ENCODE peak calls at places on chromosomes 11 and 22, in seven cellular contexts. One of them, this sample, is unnamed.

GRCh38 chr11:118791961-118792578 is 1.1 kb upstream of the DDX6 start:
- DNase-seq in AG09309: no peak
- DNase-seq in epithelial cell of proximal tubule: no peak
- DNase-seq in CD8-positive, alpha-beta T cell: peak
- DNase-seq in fibroblast of mammary gland: no peak
- DNase-seq in LNCaP clone FGC: no peak
- DNase-seq in testis: peak
- DNase-seq in this sample: peak

GRCh38 chr11:128422576-128423370 is 164.6 kb downstream of the ETS1 start:
- DNase-seq in AG09309: no peak
- DNase-seq in epithelial cell of proximal tubule: no peak
- DNase-seq in CD8-positive, alpha-beta T cell: peak
- DNase-seq in fibroblast of mammary gland: no peak
- DNase-seq in LNCaP clone FGC: no peak
- DNase-seq in testis: no peak
- DNase-seq in this sample: no peak

GRCh38 chr11:104738918-104739317 is 159.3 kb downstream of the CASP12 start:
- DNase-seq in AG09309: no peak
- DNase-seq in epithelial cell of proximal tubule: no peak
- DNase-seq in CD8-positive, alpha-beta T cell: no peak
- DNase-seq in fibroblast of mammary gland: no peak
- DNase-seq in LNCaP clone FGC: no peak
- DNase-seq in testis: no peak
- DNase-seq in this sample: no peak

GRCh38 chr11:65524747-65525658 is at the start of gene SCYL1:
- DNase-seq in AG09309: peak
- DNase-seq in epithelial cell of proximal tubule: no peak
- DNase-seq in CD8-positive, alpha-beta T cell: peak
- DNase-seq in fibroblast of mammary gland: peak
- DNase-seq in LNCaP clone FGC: no peak
- DNase-seq in testis: peak
- DNase-seq in this sample: peak

GRCh38 chr11:78929092-78929905 is 354.6 kb upstream of the NARS2 start:
- DNase-seq in AG09309: no peak
- DNase-seq in epithelial cell of proximal tubule: no peak
- DNase-seq in CD8-positive, alpha-beta T cell: no peak
- DNase-seq in fibroblast of mammary gland: no peak
- DNase-seq in LNCaP clone FGC: no peak
- DNase-seq in testis: no peak
- DNase-seq in this sample: no peak

GRCh38 chr11:66868726-66869291 is 11.9 kb downstream of the LRFN4 start:
- DNase-seq in AG09309: no peak
- DNase-seq in epithelial cell of proximal tubule: no peak
- DNase-seq in CD8-positive, alpha-beta T cell: peak
- DNase-seq in fibroblast of mammary gland: no peak
- DNase-seq in LNCaP clone FGC: no peak
- DNase-seq in testis: no peak
- DNase-seq in this sample: no peak

GRCh38 chr11:113260096-113260425 is 54.3 kb upstream of the TTC12 start:
- DNase-seq in AG09309: no peak
- DNase-seq in epithelial cell of proximal tubule: no peak
- DNase-seq in CD8-positive, alpha-beta T cell: no peak
- DNase-seq in fibroblast of mammary gland: no peak
- DNase-seq in LNCaP clone FGC: no peak
- DNase-seq in testis: no peak
- DNase-seq in this sample: no peak

GRCh38 chr22:49305215-49305965 is 522.3 kb downstream of the BRD1 start:
- DNase-seq in AG09309: no peak
- DNase-seq in epithelial cell of proximal tubule: no peak
- DNase-seq in CD8-positive, alpha-beta T cell: peak
- DNase-seq in fibroblast of mammary gland: peak
- DNase-seq in LNCaP clone FGC: no peak
- DNase-seq in testis: peak
- DNase-seq in this sample: peak

GRCh38 chr11:119371778-119372182 is 9.7 kb downstream of the USP2 start:
- DNase-seq in AG09309: no peak
- DNase-seq in epithelial cell of proximal tubule: no peak
- DNase-seq in CD8-positive, alpha-beta T cell: no peak
- DNase-seq in fibroblast of mammary gland: no peak
- DNase-seq in LNCaP clone FGC: no peak
- DNase-seq in testis: peak
- DNase-seq in this sample: no peak

GRCh38 chr11:28922351-28922981 is 814.3 kb downstream of the METTL15 start:
- DNase-seq in AG09309: no peak
- DNase-seq in epithelial cell of proximal tubule: no peak
- DNase-seq in CD8-positive, alpha-beta T cell: no peak
- DNase-seq in fibroblast of mammary gland: peak
- DNase-seq in LNCaP clone FGC: no peak
- DNase-seq in testis: no peak
- DNase-seq in this sample: no peak

GRCh38 chr22:23828800-23829680 is 9.8 kb downstream of the DERL3 start:
- DNase-seq in AG09309: no peak
- DNase-seq in epithelial cell of proximal tubule: no peak
- DNase-seq in CD8-positive, alpha-beta T cell: no peak
- DNase-seq in fibroblast of mammary gland: no peak
- DNase-seq in LNCaP clone FGC: no peak
- DNase-seq in testis: peak
- DNase-seq in this sample: no peak

GRCh38 chr22:48182036-48182435 is 1419.6 kb downstream of the TBC1D22A start:
- DNase-seq in AG09309: no peak
- DNase-seq in epithelial cell of proximal tubule: no peak
- DNase-seq in CD8-positive, alpha-beta T cell: no peak
- DNase-seq in fibroblast of mammary gland: no peak
- DNase-seq in LNCaP clone FGC: no peak
- DNase-seq in testis: no peak
- DNase-seq in this sample: no peak

GRCh38 chr11:56521955-56522354 is 21.1 kb downstream of the OR5M11 start:
- DNase-seq in AG09309: no peak
- DNase-seq in epithelial cell of proximal tubule: no peak
- DNase-seq in CD8-positive, alpha-beta T cell: no peak
- DNase-seq in fibroblast of mammary gland: no peak
- DNase-seq in LNCaP clone FGC: peak
- DNase-seq in testis: no peak
- DNase-seq in this sample: no peak

GRCh38 chr22:24494535-24495364 is at the start of gene UPB1:
- DNase-seq in AG09309: no peak
- DNase-seq in epithelial cell of proximal tubule: no peak
- DNase-seq in CD8-positive, alpha-beta T cell: no peak
- DNase-seq in fibroblast of mammary gland: no peak
- DNase-seq in LNCaP clone FGC: no peak
- DNase-seq in testis: peak
- DNase-seq in this sample: no peak

GRCh38 chr11:69108030-69108429 is 47.7 kb upstream of the SMIM38 start:
- DNase-seq in AG09309: no peak
- DNase-seq in epithelial cell of proximal tubule: no peak
- DNase-seq in CD8-positive, alpha-beta T cell: no peak
- DNase-seq in fibroblast of mammary gland: no peak
- DNase-seq in LNCaP clone FGC: no peak
- DNase-seq in testis: no peak
- DNase-seq in this sample: no peak

GRCh38 chr11:130465259-130465658 is 16.8 kb downstream of the ADAMTS15 start:
- DNase-seq in AG09309: no peak
- DNase-seq in epithelial cell of proximal tubule: no peak
- DNase-seq in CD8-positive, alpha-beta T cell: no peak
- DNase-seq in fibroblast of mammary gland: peak
- DNase-seq in LNCaP clone FGC: no peak
- DNase-seq in testis: no peak
- DNase-seq in this sample: peak

GRCh38 chr11:114166897-114167323 is 107.4 kb downstream of the ZBTB16 start:
- DNase-seq in AG09309: peak
- DNase-seq in epithelial cell of proximal tubule: no peak
- DNase-seq in CD8-positive, alpha-beta T cell: no peak
- DNase-seq in fibroblast of mammary gland: peak
- DNase-seq in LNCaP clone FGC: peak
- DNase-seq in testis: peak
- DNase-seq in this sample: peak

GRCh38 chr11:22634897-22635629 is 9.4 kb upstream of the FANCF start:
- DNase-seq in AG09309: no peak
- DNase-seq in epithelial cell of proximal tubule: peak
- DNase-seq in CD8-positive, alpha-beta T cell: no peak
- DNase-seq in fibroblast of mammary gland: peak
- DNase-seq in LNCaP clone FGC: no peak
- DNase-seq in testis: no peak
- DNase-seq in this sample: peak

GRCh38 chr22:40525250-40525884 is 111.2 kb downstream of the MRTFA start:
- DNase-seq in AG09309: no peak
- DNase-seq in epithelial cell of proximal tubule: no peak
- DNase-seq in CD8-positive, alpha-beta T cell: peak
- DNase-seq in fibroblast of mammary gland: peak
- DNase-seq in LNCaP clone FGC: no peak
- DNase-seq in testis: peak
- DNase-seq in this sample: peak

GRCh38 chr11:77669848-77670511 is 32.4 kb upstream of the CLNS1A start:
- DNase-seq in AG09309: no peak
- DNase-seq in epithelial cell of proximal tubule: no peak
- DNase-seq in CD8-positive, alpha-beta T cell: no peak
- DNase-seq in fibroblast of mammary gland: no peak
- DNase-seq in LNCaP clone FGC: no peak
- DNase-seq in testis: no peak
- DNase-seq in this sample: peak

GRCh38 chr11:1146311-1146864 is 11.4 kb upstream of the MUC5AC start:
- DNase-seq in AG09309: no peak
- DNase-seq in epithelial cell of proximal tubule: no peak
- DNase-seq in CD8-positive, alpha-beta T cell: no peak
- DNase-seq in fibroblast of mammary gland: no peak
- DNase-seq in LNCaP clone FGC: no peak
- DNase-seq in testis: no peak
- DNase-seq in this sample: no peak

GRCh38 chr22:32809786-32810185 is 8.3 kb downstream of the TIMP3 start:
- DNase-seq in AG09309: no peak
- DNase-seq in epithelial cell of proximal tubule: no peak
- DNase-seq in CD8-positive, alpha-beta T cell: no peak
- DNase-seq in fibroblast of mammary gland: no peak
- DNase-seq in LNCaP clone FGC: no peak
- DNase-seq in testis: no peak
- DNase-seq in this sample: no peak
- H3K4me3 ChIP-seq in AG09309: no peak
- H3K4me3 ChIP-seq in epithelial cell of proximal tubule: no peak
- H3K4me3 ChIP-seq in CD8-positive, alpha-beta T cell: no peak
- H3K4me3 ChIP-seq in fibroblast of mammary gland: no peak
- H3K4me3 ChIP-seq in LNCaP clone FGC: no peak
- H3K4me3 ChIP-seq in testis: no peak
- H3K4me3 ChIP-seq in this sample: no peak

GRCh38 chr11:7311903-7312302 is 60.2 kb downstream of the SYT9 start:
- DNase-seq in AG09309: no peak
- DNase-seq in epithelial cell of proximal tubule: no peak
- DNase-seq in CD8-positive, alpha-beta T cell: no peak
- DNase-seq in fibroblast of mammary gland: no peak
- DNase-seq in LNCaP clone FGC: no peak
- DNase-seq in testis: no peak
- DNase-seq in this sample: no peak

GRCh38 chr11:7319501-7319900 is 67.8 kb downstream of the SYT9 start:
- DNase-seq in AG09309: no peak
- DNase-seq in epithelial cell of proximal tubule: no peak
- DNase-seq in CD8-positive, alpha-beta T cell: no peak
- DNase-seq in fibroblast of mammary gland: no peak
- DNase-seq in LNCaP clone FGC: no peak
- DNase-seq in testis: no peak
- DNase-seq in this sample: no peak

GRCh38 chr11:7314811-7315604 is 63.3 kb downstream of the SYT9 start:
- DNase-seq in AG09309: no peak
- DNase-seq in epithelial cell of proximal tubule: no peak
- DNase-seq in CD8-positive, alpha-beta T cell: no peak
- DNase-seq in fibroblast of mammary gland: no peak
- DNase-seq in LNCaP clone FGC: no peak
- DNase-seq in testis: no peak
- DNase-seq in this sample: no peak
- TF ChIP-seq CTCF in AG09309: no peak
- TF ChIP-seq CTCF in epithelial cell of proximal tubule: no peak
- TF ChIP-seq CTCF in CD8-positive, alpha-beta T cell: no peak
- TF ChIP-seq CTCF in fibroblast of mammary gland: no peak
- TF ChIP-seq CTCF in LNCaP clone FGC: no peak
- TF ChIP-seq CTCF in testis: no peak
- TF ChIP-seq CTCF in this sample: no peak

DNA sequence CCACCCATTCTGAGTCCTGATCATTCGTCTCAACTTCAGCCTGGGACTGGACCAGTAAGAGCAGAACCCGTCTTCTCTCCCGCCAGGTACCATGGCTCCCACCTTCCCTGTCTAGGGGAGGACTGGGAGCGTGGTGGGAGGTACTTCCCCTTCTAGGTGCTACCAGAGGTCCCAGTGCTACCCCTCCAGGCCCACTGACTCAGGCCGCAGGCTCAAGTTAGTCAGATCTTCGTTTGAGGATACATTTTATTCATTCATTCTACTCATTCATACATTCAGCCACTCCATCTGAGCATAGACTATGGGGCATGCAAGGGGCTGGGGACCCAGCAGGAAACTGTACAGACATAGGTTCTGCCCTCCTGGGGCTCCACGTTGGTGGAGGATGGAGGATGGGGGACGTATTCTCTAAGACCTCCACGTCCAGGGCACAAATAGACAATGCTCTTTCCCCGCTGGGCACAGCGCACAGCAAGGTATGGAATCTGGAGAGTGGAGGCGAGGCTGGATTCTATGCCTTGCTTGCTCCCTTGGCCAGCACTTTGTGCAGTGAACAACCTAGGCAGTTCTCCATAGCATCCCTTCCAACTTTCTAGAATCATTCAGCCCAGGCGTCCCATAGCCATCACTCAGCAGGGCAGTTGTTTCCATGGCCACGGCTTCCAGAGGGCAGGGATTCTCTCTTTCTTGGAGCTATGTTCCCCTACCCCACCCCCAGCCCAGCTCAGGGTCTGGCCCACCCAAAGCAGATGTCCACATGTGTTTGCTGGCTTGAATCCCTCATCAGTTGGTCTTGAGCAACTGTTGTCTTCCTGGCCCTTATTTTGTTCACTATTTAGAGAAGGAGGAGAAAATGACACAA is 1.1 kb upstream of the RAB3IL1 start:
- DNase-seq in AG09309: no peak
- DNase-seq in epithelial cell of proximal tubule: no peak
- DNase-seq in CD8-positive, alpha-beta T cell: no peak
- DNase-seq in fibroblast of mammary gland: peak
- DNase-seq in LNCaP clone FGC: no peak
- DNase-seq in testis: no peak
- DNase-seq in this sample: no peak
- H3K4me3 ChIP-seq in AG09309: no peak
- H3K4me3 ChIP-seq in epithelial cell of proximal tubule: no peak
- H3K4me3 ChIP-seq in CD8-positive, alpha-beta T cell: no peak
- H3K4me3 ChIP-seq in fibroblast of mammary gland: no peak
- H3K4me3 ChIP-seq in LNCaP clone FGC: no peak
- H3K4me3 ChIP-seq in testis: no peak
- H3K4me3 ChIP-seq in this sample: no peak

DNA sequence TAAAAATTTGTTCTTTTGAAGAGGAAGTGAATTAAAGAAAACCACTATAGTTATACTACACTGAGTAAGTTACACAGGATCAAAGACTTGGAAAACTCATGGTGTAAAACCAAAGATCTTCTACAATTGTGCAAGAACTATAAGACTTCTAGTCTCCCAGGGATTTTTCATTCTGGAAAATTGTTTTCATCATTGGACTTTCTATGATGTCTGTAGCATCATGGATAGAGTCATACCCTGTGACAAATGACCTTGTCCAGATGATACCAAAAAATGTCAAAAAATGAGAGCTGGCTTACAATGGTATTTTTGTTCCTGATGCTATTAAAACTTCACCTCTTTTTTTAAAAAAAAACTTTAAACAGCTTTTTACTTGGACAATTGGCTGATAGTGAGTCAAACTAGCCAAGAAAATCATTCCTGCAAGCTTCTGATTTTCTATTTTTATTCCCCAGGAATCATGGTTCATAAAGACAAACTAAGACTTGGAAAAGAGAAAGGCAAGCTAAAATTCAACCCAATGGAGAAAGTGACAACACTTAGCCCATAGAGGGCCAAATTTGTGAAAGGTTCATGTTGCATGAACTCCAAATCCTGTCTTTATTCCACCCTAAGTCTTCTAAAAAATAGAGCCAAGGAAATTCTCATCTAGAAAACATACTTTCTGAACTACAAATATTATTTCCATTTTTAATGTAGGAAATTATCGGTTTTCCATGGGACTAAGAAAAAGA is 30.7 kb downstream of the ME3 start:
- DNase-seq in AG09309: no peak
- DNase-seq in epithelial cell of proximal tubule: no peak
- DNase-seq in CD8-positive, alpha-beta T cell: no peak
- DNase-seq in fibroblast of mammary gland: no peak
- DNase-seq in LNCaP clone FGC: no peak
- DNase-seq in testis: no peak
- DNase-seq in this sample: no peak
- TF ChIP-seq CTCF in AG09309: no peak
- TF ChIP-seq CTCF in epithelial cell of proximal tubule: no peak
- TF ChIP-seq CTCF in CD8-positive, alpha-beta T cell: no peak
- TF ChIP-seq CTCF in fibroblast of mammary gland: no peak
- TF ChIP-seq CTCF in LNCaP clone FGC: no peak
- TF ChIP-seq CTCF in testis: no peak
- TF ChIP-seq CTCF in this sample: no peak